ENCODE peak calls at places on chromosome 5, in nine cellular contexts. One of them, this sample, is unnamed.

GRCh38 chr5:73367650-73368049 is 80.9 kb downstream of the FOXD1 start:
- DNase-seq in dorsolateral prefrontal cortex: no peak
- DNase-seq in AG08395: peak; percentile 22
- DNase-seq in cardiac fibroblast: peak; percentile 30
- DNase-seq in effector CD4-positive, alpha-beta T cell: no peak
- DNase-seq in BE2C: no peak
- DNase-seq in NCI-H774: no peak
- DNase-seq in A549: no peak
- DNase-seq in HTR-8/SVneo: no peak
- DNase-seq in this sample: no peak

GRCh38 chr5:179361204-179361603 is 15.9 kb upstream of the ADAMTS2 start:
- DNase-seq in dorsolateral prefrontal cortex: no peak
- DNase-seq in AG08395: no peak
- DNase-seq in cardiac fibroblast: no peak
- DNase-seq in effector CD4-positive, alpha-beta T cell: no peak
- DNase-seq in BE2C: no peak
- DNase-seq in NCI-H774: no peak
- DNase-seq in A549: no peak
- DNase-seq in HTR-8/SVneo: no peak
- DNase-seq in this sample: no peak

GRCh38 chr5:57209316-57210040 is 35.6 kb downstream of the GPBP1 start:
- DNase-seq in dorsolateral prefrontal cortex: no peak
- DNase-seq in AG08395: no peak
- DNase-seq in cardiac fibroblast: peak; percentile 30
- DNase-seq in effector CD4-positive, alpha-beta T cell: no peak
- DNase-seq in BE2C: no peak
- DNase-seq in NCI-H774: no peak
- DNase-seq in A549: no peak
- DNase-seq in HTR-8/SVneo: no peak
- DNase-seq in this sample: no peak

GRCh38 chr5:87400305-87400899 is 12.3 kb downstream of the CCNH start:
- DNase-seq in dorsolateral prefrontal cortex: no peak
- DNase-seq in AG08395: peak; percentile 52
- DNase-seq in cardiac fibroblast: peak; percentile 72
- DNase-seq in effector CD4-positive, alpha-beta T cell: no peak
- DNase-seq in BE2C: no peak
- DNase-seq in NCI-H774: no peak
- DNase-seq in A549: peak; percentile 57
- DNase-seq in HTR-8/SVneo: peak; percentile 44
- DNase-seq in this sample: peak; percentile 13

GRCh38 chr5:133546500-133546899 is 65.8 kb downstream of the FSTL4 start:
- DNase-seq in dorsolateral prefrontal cortex: no peak
- DNase-seq in AG08395: no peak
- DNase-seq in cardiac fibroblast: no peak
- DNase-seq in effector CD4-positive, alpha-beta T cell: no peak
- DNase-seq in BE2C: no peak
- DNase-seq in NCI-H774: no peak
- DNase-seq in A549: no peak
- DNase-seq in HTR-8/SVneo: no peak
- DNase-seq in this sample: no peak

GRCh38 chr5:2577637-2578036 is 173.8 kb downstream of the IRX2 start:
- DNase-seq in dorsolateral prefrontal cortex: no peak
- DNase-seq in AG08395: no peak
- DNase-seq in cardiac fibroblast: no peak
- DNase-seq in effector CD4-positive, alpha-beta T cell: no peak
- DNase-seq in BE2C: no peak
- DNase-seq in NCI-H774: no peak
- DNase-seq in A549: no peak
- DNase-seq in HTR-8/SVneo: no peak
- DNase-seq in this sample: no peak

GRCh38 chr5:137289856-137290255 is 209.3 kb downstream of the SPOCK1 start:
- DNase-seq in dorsolateral prefrontal cortex: no peak
- DNase-seq in AG08395: no peak
- DNase-seq in cardiac fibroblast: no peak
- DNase-seq in effector CD4-positive, alpha-beta T cell: no peak
- DNase-seq in BE2C: no peak
- DNase-seq in NCI-H774: no peak
- DNase-seq in A549: no peak
- DNase-seq in HTR-8/SVneo: no peak
- DNase-seq in this sample: no peak

GRCh38 chr5:96492654-96493053 is 59.6 kb upstream of the PCSK1 start:
- DNase-seq in dorsolateral prefrontal cortex: no peak
- DNase-seq in AG08395: no peak
- DNase-seq in cardiac fibroblast: peak; percentile 82
- DNase-seq in effector CD4-positive, alpha-beta T cell: no peak
- DNase-seq in BE2C: no peak
- DNase-seq in NCI-H774: no peak
- DNase-seq in A549: peak; percentile 30
- DNase-seq in HTR-8/SVneo: peak; percentile 27
- DNase-seq in this sample: no peak

GRCh38 chr5:121503111-121503840 is 348.4 kb upstream of the FTMT start:
- DNase-seq in dorsolateral prefrontal cortex: peak; percentile 30
- DNase-seq in AG08395: no peak
- DNase-seq in cardiac fibroblast: no peak
- DNase-seq in effector CD4-positive, alpha-beta T cell: no peak
- DNase-seq in BE2C: peak; percentile 78
- DNase-seq in NCI-H774: no peak
- DNase-seq in A549: no peak
- DNase-seq in HTR-8/SVneo: no peak
- DNase-seq in this sample: peak; percentile 13

GRCh38 chr5:166031926-166032325 is 2259.5 kb upstream of the WWC1 start:
- DNase-seq in dorsolateral prefrontal cortex: no peak
- DNase-seq in AG08395: no peak
- DNase-seq in cardiac fibroblast: no peak
- DNase-seq in effector CD4-positive, alpha-beta T cell: no peak
- DNase-seq in BE2C: no peak
- DNase-seq in NCI-H774: no peak
- DNase-seq in A549: no peak
- DNase-seq in HTR-8/SVneo: peak; percentile 33
- DNase-seq in this sample: no peak

GRCh38 chr5:150918613-150919012 is 13.8 kb upstream of the ZNF300 start:
- DNase-seq in dorsolateral prefrontal cortex: no peak
- DNase-seq in AG08395: peak; percentile 32
- DNase-seq in cardiac fibroblast: peak; percentile 48
- DNase-seq in effector CD4-positive, alpha-beta T cell: no peak
- DNase-seq in BE2C: no peak
- DNase-seq in NCI-H774: no peak
- DNase-seq in A549: no peak
- DNase-seq in HTR-8/SVneo: peak; percentile 17
- DNase-seq in this sample: no peak

GRCh38 chr5:132471006-132471907 is 19.3 kb downstream of the IRF1 start:
- DNase-seq in dorsolateral prefrontal cortex: no peak
- DNase-seq in AG08395: no peak
- DNase-seq in cardiac fibroblast: no peak
- DNase-seq in effector CD4-positive, alpha-beta T cell: no peak
- DNase-seq in BE2C: no peak
- DNase-seq in NCI-H774: peak; percentile 57
- DNase-seq in A549: no peak
- DNase-seq in HTR-8/SVneo: no peak
- DNase-seq in this sample: no peak

GRCh38 chr5:126450388-126450787 is 27.2 kb downstream of the GRAMD2B start:
- DNase-seq in dorsolateral prefrontal cortex: no peak
- DNase-seq in AG08395: no peak
- DNase-seq in cardiac fibroblast: peak; percentile 28
- DNase-seq in effector CD4-positive, alpha-beta T cell: no peak
- DNase-seq in BE2C: no peak
- DNase-seq in NCI-H774: no peak
- DNase-seq in A549: no peak
- DNase-seq in HTR-8/SVneo: no peak
- DNase-seq in this sample: no peak

GRCh38 chr5:18745591-18745987 is 1111.3 kb downstream of the TAF11L14 start:
- DNase-seq in dorsolateral prefrontal cortex: no peak
- DNase-seq in AG08395: no peak
- DNase-seq in cardiac fibroblast: peak; percentile 1
- DNase-seq in effector CD4-positive, alpha-beta T cell: no peak
- DNase-seq in BE2C: no peak
- DNase-seq in NCI-H774: peak; percentile 76
- DNase-seq in A549: peak; percentile 1
- DNase-seq in HTR-8/SVneo: peak; percentile 18
- DNase-seq in this sample: peak; percentile 0

GRCh38 chr5:152372875-152373274 is 32.2 kb downstream of the NMUR2 start:
- DNase-seq in dorsolateral prefrontal cortex: no peak
- DNase-seq in AG08395: no peak
- DNase-seq in cardiac fibroblast: no peak
- DNase-seq in effector CD4-positive, alpha-beta T cell: no peak
- DNase-seq in BE2C: no peak
- DNase-seq in NCI-H774: no peak
- DNase-seq in A549: no peak
- DNase-seq in HTR-8/SVneo: no peak
- DNase-seq in this sample: no peak

GRCh38 chr5:106417566-106417965 is 1253.2 kb downstream of the EFNA5 start:
- DNase-seq in dorsolateral prefrontal cortex: no peak
- DNase-seq in AG08395: no peak
- DNase-seq in cardiac fibroblast: no peak
- DNase-seq in effector CD4-positive, alpha-beta T cell: no peak
- DNase-seq in BE2C: no peak
- DNase-seq in NCI-H774: no peak
- DNase-seq in A549: no peak
- DNase-seq in HTR-8/SVneo: no peak
- DNase-seq in this sample: no peak

GRCh38 chr5:102649731-102650130 is 105.4 kb upstream of the PAM start:
- DNase-seq in dorsolateral prefrontal cortex: no peak
- DNase-seq in AG08395: peak; percentile 40
- DNase-seq in cardiac fibroblast: no peak
- DNase-seq in effector CD4-positive, alpha-beta T cell: no peak
- DNase-seq in BE2C: no peak
- DNase-seq in NCI-H774: no peak
- DNase-seq in A549: no peak
- DNase-seq in HTR-8/SVneo: no peak
- DNase-seq in this sample: no peak

GRCh38 chr5:1359713-1360112 is 14.8 kb upstream of the CLPTM1L start:
- DNase-seq in dorsolateral prefrontal cortex: no peak
- DNase-seq in AG08395: no peak
- DNase-seq in cardiac fibroblast: no peak
- DNase-seq in effector CD4-positive, alpha-beta T cell: no peak
- DNase-seq in BE2C: no peak
- DNase-seq in NCI-H774: no peak
- DNase-seq in A549: no peak
- DNase-seq in HTR-8/SVneo: no peak
- DNase-seq in this sample: no peak

GRCh38 chr5:27437594-27438200 is 399.3 kb upstream of the CDH9 start:
- DNase-seq in dorsolateral prefrontal cortex: no peak
- DNase-seq in AG08395: no peak
- DNase-seq in cardiac fibroblast: no peak
- DNase-seq in effector CD4-positive, alpha-beta T cell: no peak
- DNase-seq in BE2C: no peak
- DNase-seq in NCI-H774: no peak
- DNase-seq in A549: no peak
- DNase-seq in HTR-8/SVneo: no peak
- DNase-seq in this sample: no peak

GRCh38 chr5:54754878-54755277 is 230.5 kb downstream of the ESM1 start:
- DNase-seq in dorsolateral prefrontal cortex: no peak
- DNase-seq in AG08395: no peak
- DNase-seq in cardiac fibroblast: no peak
- DNase-seq in effector CD4-positive, alpha-beta T cell: no peak
- DNase-seq in BE2C: no peak
- DNase-seq in NCI-H774: no peak
- DNase-seq in A549: no peak
- DNase-seq in HTR-8/SVneo: no peak
- DNase-seq in this sample: no peak

GRCh38 chr5:139091439-139092156 is 106.6 kb downstream of the SIL1 start:
- DNase-seq in dorsolateral prefrontal cortex: no peak
- DNase-seq in AG08395: no peak
- DNase-seq in cardiac fibroblast: peak; percentile 14
- DNase-seq in effector CD4-positive, alpha-beta T cell: no peak
- DNase-seq in BE2C: no peak
- DNase-seq in NCI-H774: no peak
- DNase-seq in A549: no peak
- DNase-seq in HTR-8/SVneo: no peak
- DNase-seq in this sample: no peak

GRCh38 chr5:59178071-59178470 is 595.2 kb downstream of the RAB3C start:
- DNase-seq in dorsolateral prefrontal cortex: no peak
- DNase-seq in AG08395: no peak
- DNase-seq in cardiac fibroblast: no peak
- DNase-seq in effector CD4-positive, alpha-beta T cell: no peak
- DNase-seq in BE2C: no peak
- DNase-seq in NCI-H774: no peak
- DNase-seq in A549: no peak
- DNase-seq in HTR-8/SVneo: no peak
- DNase-seq in this sample: no peak

GRCh38 chr5:168339151-168340140 is 48.0 kb downstream of the WWC1 start:
- DNase-seq in dorsolateral prefrontal cortex: no peak
- DNase-seq in AG08395: no peak
- DNase-seq in cardiac fibroblast: no peak
- DNase-seq in effector CD4-positive, alpha-beta T cell: no peak
- DNase-seq in BE2C: no peak
- DNase-seq in NCI-H774: no peak
- DNase-seq in A549: no peak
- DNase-seq in HTR-8/SVneo: no peak
- DNase-seq in this sample: no peak

GRCh38 chr5:134567651-134568338 is 42.3 kb downstream of the JADE2 start:
- DNase-seq in dorsolateral prefrontal cortex: no peak
- DNase-seq in AG08395: peak; percentile 80
- DNase-seq in cardiac fibroblast: peak; percentile 93
- DNase-seq in effector CD4-positive, alpha-beta T cell: no peak
- DNase-seq in BE2C: no peak
- DNase-seq in NCI-H774: no peak
- DNase-seq in A549: no peak
- DNase-seq in HTR-8/SVneo: no peak
- DNase-seq in this sample: no peak

GRCh38 chr5:178555005-178555404 is 35.2 kb downstream of the COL23A1 start:
- DNase-seq in dorsolateral prefrontal cortex: no peak
- DNase-seq in AG08395: no peak
- DNase-seq in cardiac fibroblast: no peak
- DNase-seq in effector CD4-positive, alpha-beta T cell: no peak
- DNase-seq in BE2C: no peak
- DNase-seq in NCI-H774: no peak
- DNase-seq in A549: no peak
- DNase-seq in HTR-8/SVneo: no peak
- DNase-seq in this sample: no peak

GRCh38 chr5:170614071-170614490 is 110.3 kb downstream of the KCNIP1 start:
- DNase-seq in dorsolateral prefrontal cortex: no peak
- DNase-seq in AG08395: no peak
- DNase-seq in cardiac fibroblast: no peak
- DNase-seq in effector CD4-positive, alpha-beta T cell: no peak
- DNase-seq in BE2C: peak; percentile 24
- DNase-seq in NCI-H774: no peak
- DNase-seq in A549: no peak
- DNase-seq in HTR-8/SVneo: no peak
- DNase-seq in this sample: no peak

GRCh38 chr5:15718411-15719178 is 218.6 kb downstream of the FBXL7 start:
- DNase-seq in dorsolateral prefrontal cortex: no peak
- DNase-seq in AG08395: no peak
- DNase-seq in cardiac fibroblast: peak; percentile 20
- DNase-seq in effector CD4-positive, alpha-beta T cell: no peak
- DNase-seq in BE2C: no peak
- DNase-seq in NCI-H774: no peak
- DNase-seq in A549: no peak
- DNase-seq in HTR-8/SVneo: no peak
- DNase-seq in this sample: no peak

GRCh38 chr5:170849374-170849773 is 12.4 kb upstream of the RANBP17 start:
- DNase-seq in dorsolateral prefrontal cortex: no peak
- DNase-seq in AG08395: no peak
- DNase-seq in cardiac fibroblast: no peak
- DNase-seq in effector CD4-positive, alpha-beta T cell: no peak
- DNase-seq in BE2C: no peak
- DNase-seq in NCI-H774: no peak
- DNase-seq in A549: no peak
- DNase-seq in HTR-8/SVneo: no peak
- DNase-seq in this sample: no peak

GRCh38 chr5:54644226-54644625 is 126.7 kb downstream of the SNX18 start:
- DNase-seq in dorsolateral prefrontal cortex: no peak
- DNase-seq in AG08395: peak; percentile 60
- DNase-seq in cardiac fibroblast: peak; percentile 80
- DNase-seq in effector CD4-positive, alpha-beta T cell: no peak
- DNase-seq in BE2C: no peak
- DNase-seq in NCI-H774: no peak
- DNase-seq in A549: no peak
- DNase-seq in HTR-8/SVneo: peak; percentile 41
- DNase-seq in this sample: no peak

GRCh38 chr5:44332360-44332971 is 56.8 kb downstream of the FGF10 start:
- DNase-seq in dorsolateral prefrontal cortex: no peak
- DNase-seq in AG08395: peak; percentile 32
- DNase-seq in cardiac fibroblast: peak; percentile 70
- DNase-seq in effector CD4-positive, alpha-beta T cell: no peak
- DNase-seq in BE2C: no peak
- DNase-seq in NCI-H774: no peak
- DNase-seq in A549: peak; percentile 4
- DNase-seq in HTR-8/SVneo: peak; percentile 13
- DNase-seq in this sample: peak; percentile 17

GRCh38 chr5:165525268-165525667 is 2019.8 kb downstream of the MAT2B start:
- DNase-seq in dorsolateral prefrontal cortex: no peak
- DNase-seq in AG08395: no peak
- DNase-seq in cardiac fibroblast: peak; percentile 29
- DNase-seq in effector CD4-positive, alpha-beta T cell: no peak
- DNase-seq in BE2C: no peak
- DNase-seq in NCI-H774: no peak
- DNase-seq in A549: no peak
- DNase-seq in HTR-8/SVneo: peak; percentile 39
- DNase-seq in this sample: no peak